ENCODE peak calls at places on chromosomes 6 and 20, in nine cellular contexts. L is MM.1S, K is cardiac fibroblast, H is PC-3, M is heart right ventricle, T is testis, P is uterus, R is fibroblast of pulmonary artery, N is GM23338. E is an unnamed sample.

GRCh38 chr6:80789912-80790635 is 683.6 kb downstream of the BCKDHB start:
- DNase-seq in L (no peak), K (peak), H (peak), M (no peak), T (no peak), P (no peak), R (peak), N (no peak), E (no peak)

GRCh38 chr20:49753133-49753532 is 39.5 kb upstream of the B4GALT5 start:
- DNase-seq in L (no peak), K (no peak), H (peak), M (no peak), T (no peak), P (no peak), R (peak), N (no peak), E (no peak)

GRCh38 chr6:154894903-154895302 is 100.2 kb upstream of the TIAM2 start:
- DNase-seq in L (no peak), K (no peak), H (no peak), M (no peak), T (no peak), P (no peak), R (no peak), N (no peak), E (no peak)

GRCh38 chr20:59435496-59435895 is 135.1 kb downstream of the EDN3 start:
- DNase-seq in L (no peak), K (no peak), H (no peak), M (no peak), T (no peak), P (no peak), R (no peak), N (no peak), E (no peak)

GRCh38 chr6:64860203-64860602 is 846.8 kb downstream of the EYS start:
- DNase-seq in L (no peak), K (no peak), H (no peak), M (no peak), T (no peak), P (no peak), R (no peak), N (no peak), E (no peak)

GRCh38 chr6:51949451-51949850 is 138.0 kb downstream of the PKHD1 start:
- DNase-seq in L (no peak), K (no peak), H (no peak), M (no peak), T (no peak), P (no peak), R (no peak), N (no peak), E (no peak)

GRCh38 chr6:131001945-131002661 is 60.9 kb downstream of the EPB41L2 start:
- DNase-seq in L (no peak), K (peak), H (no peak), M (no peak), T (no peak), P (no peak), R (peak), N (no peak), E (no peak)

GRCh38 chr6:42511803-42512422 is 51.9 kb upstream of the UBR2 start:
- DNase-seq in L (no peak), K (peak), H (peak), M (no peak), T (no peak), P (no peak), R (peak), N (no peak), E (no peak)

GRCh38 chr6:129317931-129318820 is 391.8 kb downstream of the ARHGAP18 start:
- DNase-seq in L (no peak), K (peak), H (peak), M (no peak), T (no peak), P (no peak), R (peak), N (peak), E (no peak)

GRCh38 chr6:149474108-149474935 is 10.5 kb downstream of the ZC3H12D start:
- DNase-seq in L (no peak), K (no peak), H (no peak), M (no peak), T (no peak), P (no peak), R (no peak), N (no peak), E (no peak)

GRCh38 chr6:85551264-85551663 is 42.4 kb downstream of the SNX14 start:
- DNase-seq in L (no peak), K (no peak), H (peak), M (no peak), T (peak), P (no peak), R (no peak), N (peak), E (peak)

GRCh38 chr20:63309261-63310071 is 16.5 kb downstream of the COL20A1 start:
- DNase-seq in L (no peak), K (peak), H (peak), M (peak), T (peak), P (peak), R (peak), N (peak), E (no peak)

GRCh38 chr20:57768519-57768918 is 58.7 kb upstream of the PMEPA1 start:
- DNase-seq in L (no peak), K (no peak), H (no peak), M (no peak), T (no peak), P (no peak), R (no peak), N (no peak), E (no peak)

GRCh38 chr20:36153754-36154695 is 515 bp upstream of the EPB41L1 start:
- DNase-seq in L (peak), K (peak), H (peak), M (peak), T (peak), P (peak), R (peak), N (peak), E (no peak)

GRCh38 chr6:15561447-15562199 is 101.2 kb downstream of the DTNBP1 start:
- DNase-seq in L (no peak), K (peak), H (no peak), M (no peak), T (no peak), P (no peak), R (peak), N (no peak), E (no peak)

GRCh38 chr6:17505767-17506280 is 94.3 kb upstream of the FAM8A1 start:
- DNase-seq in L (no peak), K (peak), H (peak), M (no peak), T (no peak), P (no peak), R (peak), N (no peak), E (no peak)

GRCh38 chr6:11538049-11538798 is 675 bp downstream of the TMEM170B start:
- DNase-seq in L (no peak), K (peak), H (no peak), M (peak), T (peak), P (peak), R (no peak), N (peak), E (peak)

GRCh38 chr6:70130865-70131264 is 172.0 kb downstream of the COL9A1 start:
- DNase-seq in L (no peak), K (no peak), H (no peak), M (no peak), T (no peak), P (no peak), R (no peak), N (no peak), E (no peak)

GRCh38 chr20:39875493-39876110 is 813.4 kb downstream of the MAFB start:
- DNase-seq in L (no peak), K (no peak), H (no peak), M (no peak), T (no peak), P (no peak), R (no peak), N (no peak), E (no peak)

GRCh38 chr20:6566821-6567220 is 200.7 kb upstream of the BMP2 start:
- DNase-seq in L (no peak), K (peak), H (peak), M (no peak), T (no peak), P (no peak), R (peak), N (no peak), E (no peak)

GRCh38 chr6:105215506-105215905 is 35.7 kb upstream of the POPDC3 start:
- DNase-seq in L (no peak), K (no peak), H (no peak), M (no peak), T (no peak), P (no peak), R (no peak), N (no peak), E (no peak)

GRCh38 chr6:4956625-4957024 is 47.2 kb downstream of the RPP40 start:
- DNase-seq in L (no peak), K (no peak), H (no peak), M (no peak), T (no peak), P (no peak), R (no peak), N (no peak), E (no peak)

GRCh38 chr6:106547961-106548453 is 81.3 kb downstream of the RTN4IP1 start:
- DNase-seq in L (no peak), K (peak), H (peak), M (no peak), T (no peak), P (no peak), R (peak), N (peak), E (no peak)

DNA sequence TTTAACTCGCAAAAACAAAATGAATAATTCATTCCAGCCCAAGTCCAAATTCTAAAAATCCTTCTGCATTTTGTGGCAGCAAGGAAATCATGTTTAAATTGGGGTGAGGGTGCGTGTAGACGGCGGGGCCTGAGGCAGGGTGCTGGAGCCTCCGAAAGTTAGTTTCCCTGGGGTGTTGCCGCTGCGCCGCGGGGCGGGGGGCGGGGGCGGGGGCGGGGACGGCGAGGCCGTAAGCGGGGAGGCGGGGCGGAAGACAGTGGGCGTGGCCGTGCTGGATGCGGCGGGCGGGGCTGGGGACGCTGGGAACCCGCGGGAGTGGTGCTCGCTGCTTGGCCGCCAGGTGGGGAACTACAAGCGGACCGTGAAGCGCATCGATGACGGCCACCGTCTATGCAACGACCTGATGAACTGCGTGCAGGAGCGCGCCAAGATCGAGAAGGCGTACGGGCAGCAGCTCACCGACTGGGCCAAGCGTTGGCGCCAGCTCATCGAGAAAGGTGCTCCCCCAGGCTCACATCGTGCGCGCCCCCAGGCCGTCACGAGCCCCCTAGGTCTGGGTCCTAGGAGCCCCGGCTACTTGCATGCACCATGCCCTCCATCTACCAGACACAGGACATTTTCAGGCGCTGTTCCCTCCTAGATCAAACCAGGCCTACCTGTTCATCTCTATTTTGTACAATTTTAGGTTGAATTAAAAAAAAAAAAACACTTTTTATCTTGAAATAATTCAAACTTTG is 29.0 kb downstream of the SPDEF start:
- DNase-seq in L (peak), K (peak), H (peak), M (peak), T (peak), P (peak), R (peak), N (peak), E (peak)
- H3K4me3 ChIP-seq in L (peak), K (no peak), H (peak), M (peak), T (peak), P (no peak), R (peak), N (peak), E (peak)

DNA sequence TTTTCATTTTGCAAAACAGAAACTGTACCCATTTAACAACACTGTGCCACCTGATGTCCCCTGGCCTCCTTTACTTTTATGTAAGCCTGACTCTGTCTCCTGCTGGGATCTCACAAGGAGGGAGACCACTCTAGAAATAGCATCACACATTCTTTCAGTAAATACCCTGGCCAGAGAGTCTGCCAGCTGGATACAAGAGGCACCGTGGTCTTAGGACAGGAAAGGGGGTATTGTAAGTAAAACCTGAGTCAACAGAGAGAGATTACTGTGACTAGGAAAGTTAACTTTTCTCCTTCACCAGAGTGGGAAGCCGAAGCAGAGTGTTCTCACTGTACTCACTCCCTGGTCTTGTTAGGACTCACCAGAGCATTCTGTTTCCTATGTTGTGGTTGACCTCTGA is 27.8 kb downstream of the CMTR1 start:
- DNase-seq in L (no peak), K (no peak), H (no peak), M (no peak), T (no peak), P (no peak), R (no peak), N (no peak), E (no peak)
- H3K4me3 ChIP-seq in L (no peak), K (no peak), H (no peak), M (no peak), T (no peak), P (no peak), R (no peak), N (no peak), E (no peak)

DNA sequence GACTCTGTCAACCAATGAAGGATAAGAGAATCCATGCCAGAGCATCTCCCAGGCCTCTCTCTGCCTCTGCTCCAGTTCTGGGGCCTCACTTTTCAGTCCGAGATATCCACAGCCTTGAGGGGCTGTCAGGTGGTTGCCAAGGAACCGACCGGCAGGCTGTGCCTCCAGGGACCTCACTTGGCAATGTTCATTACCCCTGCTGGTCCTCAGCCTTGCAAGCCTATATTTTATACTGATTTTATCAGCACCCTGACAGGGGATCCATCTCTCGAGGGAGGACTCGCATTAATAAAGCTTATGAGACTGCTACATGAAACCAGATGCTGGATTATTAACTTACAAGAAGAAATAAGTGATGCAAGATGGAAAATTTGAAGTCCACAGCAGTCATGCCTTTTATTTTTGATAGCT is 39.9 kb downstream of the TMC2 start:
- DNase-seq in L (no peak), K (no peak), H (no peak), M (no peak), T (no peak), P (no peak), R (no peak), N (no peak), E (no peak)
- H3K4me3 ChIP-seq in L (no peak), K (no peak), H (no peak), M (no peak), T (no peak), P (no peak), R (no peak), N (no peak), E (no peak)

GRCh38 chr20:50981714-50982048 is 23.1 kb downstream of the MOCS3 start:
- DNase-seq in L (no peak), K (no peak), H (no peak), M (no peak), T (no peak), P (no peak), R (no peak), N (no peak), E (no peak)
- H3K4me3 ChIP-seq in L (no peak), K (no peak), H (peak), M (no peak), T (no peak), P (no peak), R (no peak), N (no peak), E (no peak)

GRCh38 chr6:167677422-167677789 is 149.3 kb upstream of the AFDN start:
- DNase-seq in L (no peak), K (no peak), H (no peak), M (no peak), T (no peak), P (no peak), R (no peak), N (no peak), E (no peak)
- H3K4me3 ChIP-seq in L (no peak), K (no peak), H (no peak), M (peak), T (peak), P (no peak), R (no peak), N (peak), E (no peak)

GRCh38 chr6:121548146-121548545 is 112.7 kb downstream of the GJA1 start:
- DNase-seq in L (no peak), K (peak), H (no peak), M (no peak), T (no peak), P (no peak), R (no peak), N (no peak), E (no peak)
- H3K4me3 ChIP-seq in L (no peak), K (no peak), H (no peak), M (no peak), T (no peak), P (no peak), R (no peak), N (no peak), E (no peak)

E was measured in Jurkat, Clone E6-1.